ENCODE peak calls at places on chromosomes 5 and 9, in four cellular contexts. H is A549, I is NB4, S is lower leg skin. N is an unnamed sample.

GRCh38 chr5:177470759-177471536 is 2.5 kb downstream of the DBN1 start:
- DNase-seq in S (no peak), H (no peak), I (no peak), N (no peak)

GRCh38 chr9:121369595-121370265 is at the start of gene STOM:
- DNase-seq in S (peak; percentile 96), H (peak; percentile 47), I (no peak), N (peak; percentile 69)

GRCh38 chr9:13244190-13244589 is 35.3 kb downstream of the MPDZ start:
- DNase-seq in I (no peak), H (no peak), S (no peak), N (no peak)

GRCh38 chr5:157266286-157267007 is 524 bp downstream of the CYFIP2 start:
- DNase-seq in I (peak; percentile 16), H (peak; percentile 35), S (no peak), N (no peak)

GRCh38 chr9:90457386-90458080 is 185.1 kb downstream of the DIRAS2 start:
- DNase-seq in I (no peak), H (no peak), S (no peak), N (no peak)

GRCh38 chr5:157750320-157750719 is 6.8 kb downstream of the LSM11 start:
- DNase-seq in S (no peak), H (no peak), I (no peak), N (no peak)

GRCh38 chr9:123586140-123586735 is 230.2 kb downstream of the CRB2 start:
- DNase-seq in H (no peak), S (no peak), I (no peak), N (no peak)

GRCh38 chr9:133351908-133352634 is 4.1 kb downstream of the RPL7A start:
- DNase-seq in I (peak; percentile 90), S (no peak), H (peak; percentile 72), N (no peak)

GRCh38 chr5:78060421-78060820 is 234.1 kb downstream of the AP3B1 start:
- DNase-seq in I (no peak), S (no peak), H (no peak), N (no peak)

GRCh38 chr5:116696356-116696755 is 121.7 kb upstream of the SEMA6A start:
- DNase-seq in S (no peak), H (no peak), I (no peak), N (no peak)

GRCh38 chr9:98085955-98086354 is 29.4 kb downstream of the NANS start:
- DNase-seq in H (no peak), S (no peak), I (peak; percentile 36), N (no peak)

GRCh38 chr5:45037927-45038326 is 229.2 kb downstream of the MRPS30 start:
- DNase-seq in I (no peak), S (no peak), H (no peak), N (no peak)

GRCh38 chr9:84139296-84140100 is 158.9 kb downstream of the RMI1 start:
- DNase-seq in I (peak; percentile 48), S (peak; percentile 36), H (no peak), N (peak; percentile 56)

GRCh38 chr9:97419315-97419867 is 7.5 kb downstream of the TDRD7 start:
- DNase-seq in H (no peak), I (no peak), S (no peak), N (no peak)

GRCh38 chr5:173848986-173849596 is 39.1 kb upstream of the CPEB4 start:
- DNase-seq in S (no peak), I (no peak), H (no peak), N (no peak)

GRCh38 chr9:38128752-38129270 is 59.8 kb upstream of the SHB start:
- DNase-seq in I (no peak), S (no peak), H (no peak), N (no peak)

GRCh38 chr5:114266374-114266773 is 95.5 kb upstream of the KCNN2 start:
- DNase-seq in I (no peak), S (no peak), H (no peak), N (no peak)

GRCh38 chr9:132586830-132587483 is 4.6 kb downstream of the BARHL1 start:
- DNase-seq in I (no peak), S (no peak), H (no peak), N (no peak)

GRCh38 chr9:121362813-121363585 is 7.1 kb downstream of the STOM start:
- DNase-seq in H (no peak), I (peak; percentile 20), S (no peak), N (no peak)

GRCh38 chr5:53321073-53321472 is 159.4 kb upstream of the FST start:
- DNase-seq in I (no peak), H (no peak), S (no peak), N (no peak)

GRCh38 chr5:139821806-139822552 is 26.4 kb downstream of the PSD2 start:
- DNase-seq in H (no peak), S (no peak), I (no peak), N (no peak)

GRCh38 chr5:168308976-168309598 is 17.6 kb downstream of the WWC1 start:
- DNase-seq in S (no peak), H (no peak), I (no peak), N (no peak)

GRCh38 chr5:158482201-158482600 is 617.5 kb downstream of the EBF1 start:
- DNase-seq in H (no peak), I (no peak), S (no peak), N (no peak)

GRCh38 chr5:106392766-106393165 is 1278.0 kb downstream of the EFNA5 start:
- DNase-seq in I (no peak), H (no peak), S (no peak), N (no peak)

GRCh38 chr5:157347301-157348048 is 81.6 kb downstream of the CYFIP2 start:
- DNase-seq in I (no peak), S (no peak), H (no peak), N (no peak)

GRCh38 chr5:135996611-135997010 is 32.2 kb upstream of the TGFBI start:
- DNase-seq in S (no peak), I (no peak), H (no peak), N (no peak)

GRCh38 chr5:37668524-37669047 is 171.3 kb downstream of the GDNF start:
- DNase-seq in H (peak; percentile 64), I (peak; percentile 29), S (peak; percentile 28), N (peak; percentile 63)

GRCh38 chr9:133160742-133161541 is 2.8 kb downstream of the GBGT1 start:
- DNase-seq in S (peak; percentile 81), H (peak; percentile 94), I (peak; percentile 81), N (no peak)

GRCh38 chr9:89635007-89635742 is 30.4 kb downstream of the GADD45G start:
- DNase-seq in S (no peak), H (no peak), I (no peak), N (no peak)

GRCh38 chr5:43305948-43306563 is 7.2 kb downstream of the HMGCS1 start:
- DNase-seq in S (no peak), I (peak; percentile 74), H (peak; percentile 35), N (peak; percentile 50)

GRCh38 chr9:137397675-137398423 is 25.1 kb downstream of the EXD3 start:
- DNase-seq in I (no peak), H (no peak), S (no peak), N (no peak)

GRCh38 chr5:17343675-17344074 is 126.2 kb downstream of the BASP1 start:
- DNase-seq in S (no peak), I (peak; percentile 80), H (peak; percentile 69), N (peak; percentile 9)

GRCh38 chr5:140345919-140346347 is 470 bp downstream of the HBEGF start:
- DNase-seq in S (no peak), I (peak; percentile 80), H (peak; percentile 67), N (peak; percentile 52)

GRCh38 chr5:375921-376871 is 54.7 kb downstream of the AHRR start:
- DNase-seq in H (no peak), I (peak; percentile 73), S (peak; percentile 12), N (peak; percentile 2)

DNA sequence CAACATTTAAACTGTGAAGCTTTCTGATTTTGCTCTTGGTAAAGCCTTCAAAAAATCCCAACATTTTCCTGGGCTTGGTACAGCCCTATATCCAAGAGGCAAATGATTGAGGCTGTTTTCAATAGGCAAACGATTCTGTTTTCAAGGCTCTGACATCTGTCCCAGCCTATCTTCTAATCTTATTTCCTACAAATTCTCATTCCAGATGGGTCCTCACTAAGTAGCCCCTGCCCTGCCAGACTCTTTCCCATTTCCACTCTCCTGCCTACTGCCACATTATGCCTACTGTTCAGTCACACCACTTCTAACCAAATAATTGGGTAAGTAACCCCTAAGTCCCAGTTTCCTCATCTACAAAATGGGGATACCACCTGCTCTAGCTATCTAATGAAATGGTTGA is 3.5 kb downstream of the GBA2 start:
- DNase-seq in I (no peak), S (no peak), H (no peak), N (no peak)
- H3K4me3 ChIP-seq in I (peak overlapping the region; percentile 42), S (no peak overlapping the region), H (no peak overlapping the region), N (no peak overlapping the region)

DNA sequence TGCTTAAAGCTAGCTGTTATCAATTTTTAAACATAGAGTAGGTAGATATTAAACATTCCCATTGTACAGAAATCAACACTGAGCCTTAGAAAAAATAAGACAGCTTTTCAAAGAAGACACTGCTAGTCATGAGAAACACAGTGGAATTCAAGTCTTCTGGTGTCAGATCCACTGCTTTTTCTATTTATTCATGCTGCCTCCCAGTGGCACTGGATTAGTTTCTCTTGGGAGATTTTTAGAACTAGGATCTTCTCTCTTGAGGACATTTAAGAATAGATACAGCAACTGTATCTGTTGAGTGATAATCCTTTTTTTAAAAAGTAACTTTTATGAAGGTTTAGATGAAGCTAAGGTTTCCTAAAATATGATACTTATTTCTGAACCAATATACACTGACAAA is 1635.4 kb upstream of the C9orf72 start:
- DNase-seq in I (no peak), H (no peak), S (no peak), N (no peak)
- TF ChIP-seq CTCF in I (no peak), H (no peak), S (no peak), N (no peak)

GRCh38 chr9:104747565-104748358 is at the start of gene NIPSNAP3A:
- DNase-seq in H (peak; percentile 72), I (peak; percentile 91), S (peak; percentile 84), N (peak; percentile 76)
- TF ChIP-seq POLR2A in H (peak; percentile 51), I (peak; percentile 51), S (no peak), N (peak; percentile 35)

DNA sequence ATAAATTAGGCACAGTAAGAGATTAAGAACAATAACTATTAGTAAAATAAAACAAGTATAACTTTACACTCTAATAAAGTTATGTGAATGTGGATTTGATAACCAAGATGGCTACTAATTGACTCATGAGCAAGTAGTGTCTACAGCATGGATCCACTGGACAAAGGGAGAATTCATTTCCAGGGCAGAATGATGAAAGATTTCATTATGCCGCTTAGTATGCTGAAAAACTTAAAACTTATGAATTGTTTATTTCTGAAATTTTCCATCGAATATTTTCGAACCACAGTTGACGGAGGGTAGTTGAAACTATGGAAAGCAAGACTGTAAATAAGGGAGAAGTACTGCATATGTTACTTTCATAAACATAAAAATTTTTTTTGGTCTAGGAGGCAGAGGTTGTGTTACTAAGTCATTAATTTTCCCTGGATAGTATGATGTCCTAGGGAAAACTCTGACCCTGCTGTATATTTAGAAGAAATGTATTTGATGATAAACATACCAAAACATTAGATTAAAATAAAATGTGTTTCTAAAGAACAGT is 24.9 kb upstream of the TARS1 start:
- DNase-seq in S (no peak), H (no peak), I (no peak), N (no peak)
- H3K4me3 ChIP-seq in S (no peak overlapping the region), H (no peak overlapping the region), I (no peak overlapping the region), N (no peak overlapping the region)

DNA sequence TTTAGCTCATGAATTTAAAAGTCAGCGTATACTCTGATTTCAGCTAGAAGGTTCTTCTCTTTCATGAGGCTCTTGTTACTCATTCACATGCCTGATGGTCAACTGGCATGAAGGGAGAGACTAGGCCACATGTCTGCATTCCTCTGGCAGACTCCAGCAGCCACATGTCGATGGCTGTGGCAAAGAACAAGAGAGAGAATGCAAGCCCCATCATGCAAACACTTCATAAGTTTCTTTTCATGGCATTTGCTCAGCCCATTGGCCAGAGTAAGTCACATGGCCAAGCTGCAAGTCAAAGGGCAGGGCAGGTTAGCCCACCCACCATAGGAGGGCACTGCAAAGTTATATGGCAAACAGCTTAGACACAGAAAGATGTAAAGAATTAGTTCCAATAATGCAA is 5.4 kb downstream of the KCNV2 start:
- DNase-seq in H (no peak), S (no peak), I (peak; percentile 31), N (no peak)
- TF ChIP-seq CTCF in H (no peak), S (no peak), I (no peak), N (no peak)

N was measured in prostate gland.